ENCODE peak calls at places on chromosome 6, in seven cellular contexts. One of them, this sample, is unnamed.

GRCh38 chr6:68039641-68040311 is 595.3 kb upstream of the ADGRB3 start:
- DNase-seq in psoas muscle: no peak
- DNase-seq in body of pancreas: no peak
- DNase-seq in stomach: no peak
- DNase-seq in B cell: no peak
- DNase-seq in transverse colon: no peak
- DNase-seq in epithelial cell of esophagus: no peak
- DNase-seq in this sample: no peak

GRCh38 chr6:70879496-70879895 is 77.4 kb downstream of the B3GAT2 start:
- DNase-seq in psoas muscle: no peak
- DNase-seq in body of pancreas: no peak
- DNase-seq in stomach: no peak
- DNase-seq in B cell: no peak
- DNase-seq in transverse colon: no peak
- DNase-seq in epithelial cell of esophagus: peak; percentile 11
- DNase-seq in this sample: no peak

GRCh38 chr6:136593748-136594490 is 43.7 kb upstream of the MAP7 start:
- DNase-seq in psoas muscle: no peak
- DNase-seq in body of pancreas: no peak
- DNase-seq in stomach: peak; percentile 57
- DNase-seq in B cell: peak; percentile 35
- DNase-seq in transverse colon: peak; percentile 17
- DNase-seq in epithelial cell of esophagus: peak; percentile 96
- DNase-seq in this sample: peak; percentile 71

GRCh38 chr6:168413018-168413720 is 27.8 kb upstream of the SMOC2 start:
- DNase-seq in psoas muscle: no peak
- DNase-seq in body of pancreas: no peak
- DNase-seq in stomach: no peak
- DNase-seq in B cell: no peak
- DNase-seq in transverse colon: no peak
- DNase-seq in epithelial cell of esophagus: no peak
- DNase-seq in this sample: no peak

GRCh38 chr6:141484726-141485125 is 648.0 kb upstream of the GJE1 start:
- DNase-seq in psoas muscle: no peak
- DNase-seq in body of pancreas: no peak
- DNase-seq in stomach: no peak
- DNase-seq in B cell: peak; percentile 22
- DNase-seq in transverse colon: peak; percentile 17
- DNase-seq in epithelial cell of esophagus: peak; percentile 26
- DNase-seq in this sample: no peak

GRCh38 chr6:161003336-161003735 is 11.8 kb downstream of the MAP3K4 start:
- DNase-seq in psoas muscle: no peak
- DNase-seq in body of pancreas: no peak
- DNase-seq in stomach: no peak
- DNase-seq in B cell: no peak
- DNase-seq in transverse colon: no peak
- DNase-seq in epithelial cell of esophagus: peak; percentile 12
- DNase-seq in this sample: no peak

GRCh38 chr6:125924697-125925358 is 31.7 kb upstream of the HINT3 start:
- DNase-seq in psoas muscle: no peak
- DNase-seq in body of pancreas: no peak
- DNase-seq in stomach: no peak
- DNase-seq in B cell: no peak
- DNase-seq in transverse colon: no peak
- DNase-seq in epithelial cell of esophagus: no peak
- DNase-seq in this sample: no peak

GRCh38 chr6:39037707-39038106 is 10.9 kb upstream of the GLP1R start:
- DNase-seq in psoas muscle: no peak
- DNase-seq in body of pancreas: no peak
- DNase-seq in stomach: no peak
- DNase-seq in B cell: no peak
- DNase-seq in transverse colon: no peak
- DNase-seq in epithelial cell of esophagus: no peak
- DNase-seq in this sample: no peak

GRCh38 chr6:16239798-16240123 is 1.4 kb downstream of the GMPR start:
- DNase-seq in psoas muscle: no peak
- DNase-seq in body of pancreas: no peak
- DNase-seq in stomach: no peak
- DNase-seq in B cell: no peak
- DNase-seq in transverse colon: no peak
- DNase-seq in epithelial cell of esophagus: peak; percentile 18
- DNase-seq in this sample: no peak

GRCh38 chr6:113776998-113777397 is 80.1 kb upstream of the MARCKS start:
- DNase-seq in psoas muscle: no peak
- DNase-seq in body of pancreas: no peak
- DNase-seq in stomach: no peak
- DNase-seq in B cell: no peak
- DNase-seq in transverse colon: no peak
- DNase-seq in epithelial cell of esophagus: no peak
- DNase-seq in this sample: no peak

GRCh38 chr6:161373905-161374451 is 100.1 kb upstream of the AGPAT4 start:
- DNase-seq in psoas muscle: peak; percentile 71
- DNase-seq in body of pancreas: peak; percentile 77
- DNase-seq in stomach: peak; percentile 78
- DNase-seq in B cell: peak; percentile 49
- DNase-seq in transverse colon: peak; percentile 69
- DNase-seq in epithelial cell of esophagus: peak; percentile 67
- DNase-seq in this sample: peak; percentile 75

GRCh38 chr6:130026859-130027258 is 8.5 kb downstream of the L3MBTL3 start:
- DNase-seq in psoas muscle: no peak
- DNase-seq in body of pancreas: no peak
- DNase-seq in stomach: no peak
- DNase-seq in B cell: no peak
- DNase-seq in transverse colon: no peak
- DNase-seq in epithelial cell of esophagus: peak; percentile 0
- DNase-seq in this sample: no peak

GRCh38 chr6:100753421-100753820 is 127.7 kb downstream of the ASCC3 start:
- DNase-seq in psoas muscle: no peak
- DNase-seq in body of pancreas: no peak
- DNase-seq in stomach: no peak
- DNase-seq in B cell: no peak
- DNase-seq in transverse colon: no peak
- DNase-seq in epithelial cell of esophagus: no peak
- DNase-seq in this sample: no peak

GRCh38 chr6:30752164-30752927 is 8.0 kb upstream of the IER3 start:
- DNase-seq in psoas muscle: peak; percentile 99
- DNase-seq in body of pancreas: peak; percentile 61
- DNase-seq in stomach: peak; percentile 83
- DNase-seq in B cell: no peak
- DNase-seq in transverse colon: peak; percentile 78
- DNase-seq in epithelial cell of esophagus: peak; percentile 100
- DNase-seq in this sample: peak; percentile 100

GRCh38 chr6:105068407-105068806 is 111.4 kb downstream of the POPDC3 start:
- DNase-seq in psoas muscle: no peak
- DNase-seq in body of pancreas: no peak
- DNase-seq in stomach: no peak
- DNase-seq in B cell: no peak
- DNase-seq in transverse colon: no peak
- DNase-seq in epithelial cell of esophagus: no peak
- DNase-seq in this sample: no peak

GRCh38 chr6:30826961-30827342 is 57.4 kb upstream of the DDR1 start:
- DNase-seq in psoas muscle: peak; percentile 85
- DNase-seq in body of pancreas: no peak
- DNase-seq in stomach: peak; percentile 39
- DNase-seq in B cell: no peak
- DNase-seq in transverse colon: peak; percentile 63
- DNase-seq in epithelial cell of esophagus: peak; percentile 86
- DNase-seq in this sample: peak; percentile 67

GRCh38 chr6:132746049-132746448 is 11.7 kb downstream of the VNN2 start:
- DNase-seq in psoas muscle: no peak
- DNase-seq in body of pancreas: no peak
- DNase-seq in stomach: no peak
- DNase-seq in B cell: no peak
- DNase-seq in transverse colon: no peak
- DNase-seq in epithelial cell of esophagus: peak; percentile 88
- DNase-seq in this sample: no peak

GRCh38 chr6:106477790-106478189 is 117.3 kb downstream of the CRYBG1 start:
- DNase-seq in psoas muscle: no peak
- DNase-seq in body of pancreas: no peak
- DNase-seq in stomach: no peak
- DNase-seq in B cell: no peak
- DNase-seq in transverse colon: no peak
- DNase-seq in epithelial cell of esophagus: peak; percentile 25
- DNase-seq in this sample: peak; percentile 37

GRCh38 chr6:2714359-2714895 is 36.3 kb downstream of the MYLK4 start:
- DNase-seq in psoas muscle: no peak
- DNase-seq in body of pancreas: no peak
- DNase-seq in stomach: no peak
- DNase-seq in B cell: no peak
- DNase-seq in transverse colon: no peak
- DNase-seq in epithelial cell of esophagus: peak; percentile 58
- DNase-seq in this sample: no peak

GRCh38 chr6:46011241-46012085 is 4.2 kb downstream of the CLIC5 start:
- DNase-seq in psoas muscle: no peak
- DNase-seq in body of pancreas: no peak
- DNase-seq in stomach: peak; percentile 30
- DNase-seq in B cell: peak; percentile 46
- DNase-seq in transverse colon: peak; percentile 69
- DNase-seq in epithelial cell of esophagus: no peak
- DNase-seq in this sample: peak; percentile 49

GRCh38 chr6:161369339-161369738 is 95.5 kb upstream of the AGPAT4 start:
- DNase-seq in psoas muscle: no peak
- DNase-seq in body of pancreas: no peak
- DNase-seq in stomach: no peak
- DNase-seq in B cell: no peak
- DNase-seq in transverse colon: peak; percentile 47
- DNase-seq in epithelial cell of esophagus: peak; percentile 99
- DNase-seq in this sample: peak; percentile 50

GRCh38 chr6:1316482-1317220 is 4.8 kb downstream of the FOXQ1 start:
- DNase-seq in psoas muscle: no peak
- DNase-seq in body of pancreas: peak; percentile 27
- DNase-seq in stomach: peak; percentile 73
- DNase-seq in B cell: peak; percentile 59
- DNase-seq in transverse colon: no peak
- DNase-seq in epithelial cell of esophagus: peak; percentile 28
- DNase-seq in this sample: peak; percentile 51

GRCh38 chr6:25954756-25955155 is 7.8 kb upstream of the TRIM38 start:
- DNase-seq in psoas muscle: no peak
- DNase-seq in body of pancreas: no peak
- DNase-seq in stomach: no peak
- DNase-seq in B cell: no peak
- DNase-seq in transverse colon: no peak
- DNase-seq in epithelial cell of esophagus: peak; percentile 49
- DNase-seq in this sample: no peak

GRCh38 chr6:161319231-161319630 is 45.4 kb upstream of the AGPAT4 start:
- DNase-seq in psoas muscle: no peak
- DNase-seq in body of pancreas: no peak
- DNase-seq in stomach: no peak
- DNase-seq in B cell: no peak
- DNase-seq in transverse colon: no peak
- DNase-seq in epithelial cell of esophagus: no peak
- DNase-seq in this sample: no peak

GRCh38 chr6:145028144-145028818 is 707.0 kb downstream of the EPM2A start:
- DNase-seq in psoas muscle: no peak
- DNase-seq in body of pancreas: no peak
- DNase-seq in stomach: no peak
- DNase-seq in B cell: no peak
- DNase-seq in transverse colon: no peak
- DNase-seq in epithelial cell of esophagus: peak; percentile 70
- DNase-seq in this sample: peak; percentile 28
- TF ChIP-seq CTCF in psoas muscle: peak; percentile 55
- TF ChIP-seq CTCF in body of pancreas: peak; percentile 45
- TF ChIP-seq CTCF in stomach: no peak
- TF ChIP-seq CTCF in B cell: no peak
- TF ChIP-seq CTCF in transverse colon: peak; percentile 31
- TF ChIP-seq CTCF in epithelial cell of esophagus: peak; percentile 63
- TF ChIP-seq CTCF in this sample: no peak

DNA sequence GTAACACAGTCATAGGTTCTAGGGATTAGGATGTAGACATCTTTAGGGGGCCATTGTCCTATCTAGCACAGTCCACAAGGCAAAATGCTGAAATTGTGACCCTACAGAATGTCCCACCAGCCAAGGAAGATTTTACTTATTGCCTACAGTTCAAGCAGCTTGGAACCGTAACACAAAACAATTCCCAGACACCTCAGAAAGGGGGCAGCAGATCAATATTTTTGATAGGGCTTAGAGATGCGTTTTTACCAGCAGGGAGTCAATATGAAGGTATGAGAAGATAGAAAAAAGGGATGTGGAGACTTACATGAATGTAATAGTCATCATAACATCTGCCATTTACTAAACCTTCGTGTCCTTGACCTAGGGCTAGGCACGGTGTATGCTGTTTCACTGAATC is 81.0 kb downstream of the TMEM170B start:
- DNase-seq in psoas muscle: no peak
- DNase-seq in body of pancreas: no peak
- DNase-seq in stomach: no peak
- DNase-seq in B cell: no peak
- DNase-seq in transverse colon: no peak
- DNase-seq in epithelial cell of esophagus: peak; percentile 34
- DNase-seq in this sample: no peak
- TF ChIP-seq CTCF in psoas muscle: no peak
- TF ChIP-seq CTCF in body of pancreas: peak; percentile 32
- TF ChIP-seq CTCF in stomach: no peak
- TF ChIP-seq CTCF in B cell: no peak
- TF ChIP-seq CTCF in transverse colon: peak; percentile 7
- TF ChIP-seq CTCF in epithelial cell of esophagus: peak; percentile 22
- TF ChIP-seq CTCF in this sample: no peak

GRCh38 chr6:48087448-48087847 is 23.5 kb downstream of the PTCHD4 start:
- DNase-seq in psoas muscle: no peak
- DNase-seq in body of pancreas: no peak
- DNase-seq in stomach: no peak
- DNase-seq in B cell: no peak
- DNase-seq in transverse colon: no peak
- DNase-seq in epithelial cell of esophagus: peak; percentile 48
- DNase-seq in this sample: no peak
- TF ChIP-seq CTCF in psoas muscle: peak; percentile 22
- TF ChIP-seq CTCF in body of pancreas: no peak
- TF ChIP-seq CTCF in stomach: no peak
- TF ChIP-seq CTCF in B cell: no peak
- TF ChIP-seq CTCF in transverse colon: no peak
- TF ChIP-seq CTCF in epithelial cell of esophagus: peak; percentile 36
- TF ChIP-seq CTCF in this sample: no peak

GRCh38 chr6:69729870-69730449 is 66.8 kb downstream of the LMBRD1 start:
- DNase-seq in psoas muscle: no peak
- DNase-seq in body of pancreas: no peak
- DNase-seq in stomach: no peak
- DNase-seq in B cell: no peak
- DNase-seq in transverse colon: no peak
- DNase-seq in epithelial cell of esophagus: no peak
- DNase-seq in this sample: no peak

GRCh38 chr6:69732045-69732444 is 64.8 kb downstream of the LMBRD1 start:
- DNase-seq in psoas muscle: no peak
- DNase-seq in body of pancreas: no peak
- DNase-seq in stomach: no peak
- DNase-seq in B cell: no peak
- DNase-seq in transverse colon: no peak
- DNase-seq in epithelial cell of esophagus: peak; percentile 24
- DNase-seq in this sample: no peak

GRCh38 chr6:69735029-69735428 is 61.8 kb downstream of the LMBRD1 start:
- DNase-seq in psoas muscle: no peak
- DNase-seq in body of pancreas: no peak
- DNase-seq in stomach: no peak
- DNase-seq in B cell: no peak
- DNase-seq in transverse colon: no peak
- DNase-seq in epithelial cell of esophagus: no peak
- DNase-seq in this sample: no peak

DNA sequence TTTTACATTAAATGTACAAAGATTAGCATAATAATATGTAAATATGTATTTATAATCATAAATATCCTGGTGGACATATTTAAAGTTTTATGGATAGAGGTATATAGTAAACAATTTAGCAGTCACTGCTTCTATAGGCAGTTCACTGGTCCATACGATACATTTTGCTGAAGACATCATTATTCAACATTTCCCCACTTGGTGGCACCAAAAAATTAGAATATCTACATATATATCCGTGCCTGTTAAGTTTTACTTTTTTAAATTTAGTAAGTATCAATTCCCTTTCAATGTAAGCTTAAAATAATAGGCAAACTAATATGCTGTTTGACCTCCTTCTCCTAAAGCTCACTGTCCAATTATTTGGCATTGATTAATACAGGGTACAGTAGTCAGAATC is 64.2 kb downstream of the LMBRD1 start:
- DNase-seq in psoas muscle: no peak
- DNase-seq in body of pancreas: no peak
- DNase-seq in stomach: no peak
- DNase-seq in B cell: peak; percentile 10
- DNase-seq in transverse colon: no peak
- DNase-seq in epithelial cell of esophagus: peak; percentile 4
- DNase-seq in this sample: no peak
- TF ChIP-seq CTCF in psoas muscle: peak; percentile 9
- TF ChIP-seq CTCF in body of pancreas: no peak
- TF ChIP-seq CTCF in stomach: no peak
- TF ChIP-seq CTCF in B cell: peak; percentile 61
- TF ChIP-seq CTCF in transverse colon: no peak
- TF ChIP-seq CTCF in epithelial cell of esophagus: no peak
- TF ChIP-seq CTCF in this sample: peak; percentile 15

This sample was measured in Calu3.